ENCODE peak calls at places on chromosomes 16 and 17, in four cellular contexts. One of them, this sample, is unnamed. For H3K4me1, the result is how much of the 10 kb centered on the place peaks cover.

GRCh38 chr16:3170440-3171180 is 17.4 kb upstream of the OR1F1 start:
- DNase-seq in K562: no peak
- DNase-seq in HCT116: no peak
- DNase-seq in HepG2: no peak
- DNase-seq in this sample: no peak

GRCh38 chr17:67246398-67246647 is 1.3 kb upstream of the HELZ start:
- DNase-seq in K562: no peak
- DNase-seq in HCT116: no peak
- DNase-seq in HepG2: no peak
- DNase-seq in this sample: no peak

GRCh38 chr17:77555741-77556291 is 402.7 kb upstream of the TNRC6C start:
- DNase-seq in K562: no peak
- DNase-seq in HCT116: no peak
- DNase-seq in HepG2: no peak
- DNase-seq in this sample: no peak

GRCh38 chr16:89150090-89150835 is 21.3 kb upstream of the CDH15 start:
- DNase-seq in K562: no peak
- DNase-seq in HCT116: no peak
- DNase-seq in HepG2: no peak
- DNase-seq in this sample: no peak

GRCh38 chr16:29819506-29819905 is 756 bp upstream of the MVP start:
- DNase-seq in K562: no peak
- DNase-seq in HCT116: no peak
- DNase-seq in HepG2: no peak
- DNase-seq in this sample: no peak

GRCh38 chr17:56909742-56910508 is 3.9 kb downstream of the TRIM25 start:
- DNase-seq in K562: peak
- DNase-seq in HCT116: no peak
- DNase-seq in HepG2: peak
- DNase-seq in this sample: no peak

GRCh38 chr17:40559016-40559853 is 6.0 kb downstream of the CCR7 start:
- DNase-seq in K562: no peak
- DNase-seq in HCT116: no peak
- DNase-seq in HepG2: no peak
- DNase-seq in this sample: no peak

GRCh38 chr17:15468142-15468541 is 721 bp upstream of the CDRT4 start:
- DNase-seq in K562: no peak
- DNase-seq in HCT116: no peak
- DNase-seq in HepG2: no peak
- DNase-seq in this sample: no peak

GRCh38 chr17:53668854-53669253 is 153.9 kb upstream of the KIF2B start:
- DNase-seq in K562: no peak
- DNase-seq in HCT116: no peak
- DNase-seq in HepG2: no peak
- DNase-seq in this sample: no peak

GRCh38 chr16:73878616-73879015 is 418.0 kb upstream of the PSMD7 start:
- DNase-seq in K562: peak
- DNase-seq in HCT116: peak
- DNase-seq in HepG2: peak
- DNase-seq in this sample: peak

GRCh38 chr17:50360716-50361115 is 12.3 kb downstream of the MRPL27 start:
- DNase-seq in K562: no peak
- DNase-seq in HCT116: no peak
- DNase-seq in HepG2: no peak
- DNase-seq in this sample: no peak

GRCh38 chr16:8713635-8714097 is 39.2 kb downstream of the ABAT start:
- DNase-seq in K562: no peak
- DNase-seq in HCT116: no peak
- DNase-seq in HepG2: no peak
- DNase-seq in this sample: no peak

GRCh38 chr17:78179372-78179771 is 7.5 kb downstream of the TK1 start:
- DNase-seq in K562: no peak
- DNase-seq in HCT116: no peak
- DNase-seq in HepG2: no peak
- DNase-seq in this sample: no peak

GRCh38 chr17:78745407-78746088 is 36.5 kb downstream of the CYTH1 start:
- DNase-seq in K562: peak
- DNase-seq in HCT116: no peak
- DNase-seq in HepG2: peak
- DNase-seq in this sample: no peak

GRCh38 chr16:22192261-22193133 is 13.6 kb upstream of the EEF2K start:
- DNase-seq in K562: peak
- DNase-seq in HCT116: no peak
- DNase-seq in HepG2: peak
- DNase-seq in this sample: no peak

GRCh38 chr17:82006468-82007227 is 16.0 kb downstream of the CENPX start:
- DNase-seq in K562: no peak
- DNase-seq in HCT116: no peak
- DNase-seq in HepG2: no peak
- DNase-seq in this sample: no peak

GRCh38 chr16:6625606-6626005 is 707.0 kb upstream of the RBFOX1 start:
- DNase-seq in K562: no peak
- DNase-seq in HCT116: no peak
- DNase-seq in HepG2: no peak
- DNase-seq in this sample: no peak

GRCh38 chr17:16428098-16428882 is 12.9 kb downstream of the TRPV2 start:
- DNase-seq in K562: peak
- DNase-seq in HCT116: no peak
- DNase-seq in HepG2: peak
- DNase-seq in this sample: no peak

GRCh38 chr17:57288753-57289121 is 32.4 kb downstream of the MSI2 start:
- DNase-seq in K562: no peak
- DNase-seq in HCT116: no peak
- DNase-seq in HepG2: no peak
- DNase-seq in this sample: no peak

GRCh38 chr17:58587713-58588117 is 73.3 kb upstream of the MTMR4 start:
- DNase-seq in K562: peak
- DNase-seq in HCT116: peak
- DNase-seq in HepG2: peak
- DNase-seq in this sample: peak

GRCh38 chr17:39473310-39473709 is 12.0 kb downstream of the CDK12 start:
- DNase-seq in K562: no peak
- DNase-seq in HCT116: no peak
- DNase-seq in HepG2: no peak
- DNase-seq in this sample: no peak

GRCh38 chr16:50282010-50282538 is 15.7 kb downstream of the ADCY7 start:
- DNase-seq in K562: peak
- DNase-seq in HCT116: no peak
- DNase-seq in HepG2: no peak
- DNase-seq in this sample: no peak

GRCh38 chr17:1164935-1165556 is 14.7 kb downstream of the ABR start:
- DNase-seq in K562: no peak
- DNase-seq in HCT116: no peak
- DNase-seq in HepG2: no peak
- DNase-seq in this sample: no peak

GRCh38 chr16:50740747-50741146 is 1.1 kb upstream of the CYLD start:
- DNase-seq in K562: no peak
- DNase-seq in HCT116: no peak
- DNase-seq in HepG2: no peak
- DNase-seq in this sample: no peak

GRCh38 chr17:75513667-75514052 is 1.7 kb downstream of the CASKIN2 start:
- DNase-seq in K562: no peak
- DNase-seq in HCT116: no peak
- DNase-seq in HepG2: no peak
- DNase-seq in this sample: no peak

GRCh38 chr17:50027639-50028206 is 28.2 kb upstream of the ITGA3 start:
- DNase-seq in K562: no peak
- DNase-seq in HCT116: peak
- DNase-seq in HepG2: no peak
- DNase-seq in this sample: no peak

DNA sequence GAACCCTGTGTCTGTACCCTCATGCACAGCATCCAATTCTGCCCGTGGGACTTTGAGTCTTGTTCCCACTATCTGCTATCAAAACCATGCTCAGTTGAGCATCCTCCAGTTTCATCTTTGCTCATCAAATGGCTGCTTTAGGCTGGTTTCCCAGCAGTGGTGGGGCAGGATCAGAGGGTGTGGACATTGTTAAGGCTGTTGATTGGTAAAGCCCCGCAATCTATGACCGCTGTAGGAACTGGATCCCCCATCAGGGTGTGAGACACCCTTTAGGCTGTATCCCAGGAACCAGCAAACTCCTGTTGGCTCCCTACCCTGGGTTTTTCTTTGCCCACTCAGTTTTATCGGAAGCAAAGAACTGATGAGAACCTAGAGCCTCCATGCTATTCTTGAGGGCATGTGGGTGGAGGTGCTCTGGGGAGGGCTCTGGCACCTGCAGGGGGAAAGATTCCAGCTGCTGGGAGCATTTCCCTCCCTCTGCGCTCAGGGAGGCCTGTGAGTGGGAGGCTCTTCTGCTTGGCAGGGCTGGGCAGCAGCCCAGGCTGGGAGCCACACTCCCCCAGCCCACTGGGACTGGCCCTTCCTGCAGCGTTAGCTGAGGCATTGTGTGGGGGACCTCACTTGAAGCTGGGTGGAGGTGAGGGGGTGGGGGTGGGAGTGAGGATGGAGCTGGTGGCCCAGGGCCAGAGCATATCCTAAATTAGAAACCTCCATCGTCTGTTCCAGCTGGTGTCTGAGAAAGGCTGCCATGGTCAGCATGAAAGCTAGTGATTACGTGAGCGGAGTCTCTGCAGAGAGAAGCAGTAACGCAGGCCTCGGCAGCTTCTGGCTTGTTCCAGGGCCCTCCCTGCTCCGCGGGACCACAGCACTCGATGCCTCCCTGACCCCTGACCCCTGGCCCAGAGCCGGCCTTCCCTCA is 160.6 kb downstream of the IRF8 start:
- DNase-seq in K562: no peak
- DNase-seq in HCT116: no peak
- DNase-seq in HepG2: no peak
- DNase-seq in this sample: no peak
- TF ChIP-seq TCF7L2 in K562: no peak
- TF ChIP-seq TCF7L2 in HCT116: no peak
- TF ChIP-seq TCF7L2 in HepG2: no peak
- TF ChIP-seq TCF7L2 in this sample: no peak

DNA sequence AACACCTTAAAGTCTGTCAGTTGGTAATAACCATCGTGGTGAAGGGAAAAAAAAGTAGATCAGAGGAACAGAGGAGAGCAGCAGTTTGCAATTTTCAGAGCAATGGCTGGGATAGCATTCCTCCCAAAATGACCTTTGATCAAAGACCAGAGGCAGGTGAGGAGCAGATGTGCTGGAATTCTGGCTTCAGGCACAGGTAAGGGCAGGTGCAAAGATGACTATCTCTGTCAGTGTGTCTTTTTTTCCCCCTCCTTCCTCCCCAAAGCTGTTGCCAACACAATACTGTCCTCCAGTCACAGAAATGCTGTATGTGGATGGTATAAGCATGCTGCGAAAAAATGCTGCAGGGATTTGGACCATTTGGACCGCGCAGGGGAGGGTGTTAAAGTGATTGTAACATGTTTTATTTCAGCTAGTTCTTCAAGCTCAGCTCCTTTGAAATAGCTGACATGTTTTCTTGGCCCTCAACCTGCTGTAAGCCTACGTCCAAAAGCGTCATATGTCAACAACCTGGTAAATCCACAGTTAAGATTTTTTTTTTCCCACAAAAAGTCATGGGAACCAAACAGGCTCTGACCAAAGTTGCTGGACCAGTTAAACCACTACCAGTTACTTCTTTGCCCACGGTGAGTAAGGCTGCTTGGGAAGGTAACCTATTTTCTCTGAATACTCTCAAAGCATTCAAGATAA is 166.5 kb downstream of the XYLT1 start:
- DNase-seq in K562: no peak
- DNase-seq in HCT116: peak
- DNase-seq in HepG2: no peak
- DNase-seq in this sample: no peak
- TF ChIP-seq POLR2AphosphoS5 in K562: no peak
- TF ChIP-seq POLR2AphosphoS5 in HCT116: no peak
- TF ChIP-seq POLR2AphosphoS5 in HepG2: no peak
- TF ChIP-seq POLR2AphosphoS5 in this sample: no peak

DNA sequence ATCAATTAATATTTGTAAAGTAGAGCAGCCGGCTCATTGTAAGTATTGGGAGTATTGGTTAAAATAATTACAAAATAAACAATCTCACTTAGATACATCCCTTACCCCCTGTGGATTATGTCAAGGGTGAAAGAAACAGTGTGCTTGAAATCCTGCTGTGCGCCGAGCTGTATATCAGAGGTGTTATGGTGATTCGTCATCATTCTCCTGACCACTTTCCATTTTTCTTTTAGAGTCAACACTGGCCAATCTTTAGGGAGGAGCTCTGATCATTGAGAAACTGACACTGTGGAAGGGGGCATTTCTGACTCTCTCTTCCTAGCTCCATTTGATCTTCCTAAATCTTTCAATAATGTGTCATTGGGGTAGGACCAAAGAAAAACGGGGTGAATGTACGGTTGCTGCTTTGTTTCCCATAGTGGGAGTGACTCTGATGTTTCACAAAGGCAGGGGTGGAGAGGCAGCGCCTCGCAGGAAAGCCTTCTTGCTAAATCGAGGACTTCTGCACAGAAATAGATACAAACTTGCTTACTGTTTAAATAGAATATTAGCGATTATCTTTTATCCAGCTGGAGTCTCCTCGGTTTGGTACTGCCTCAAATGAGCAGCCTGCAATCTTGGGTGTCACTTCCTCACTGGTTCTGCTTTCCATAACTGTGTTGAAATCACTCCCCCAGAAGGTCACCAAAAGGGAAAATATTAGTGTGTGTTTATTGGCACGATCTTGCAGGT is 123.5 kb downstream of the PRKCB start:
- DNase-seq in K562: peak
- DNase-seq in HCT116: no peak
- DNase-seq in HepG2: no peak
- DNase-seq in this sample: no peak
- H3K4me1 ChIP-seq in K562: under half
- H3K4me1 ChIP-seq in HCT116: under half
- H3K4me1 ChIP-seq in HepG2: under half
- H3K4me1 ChIP-seq in this sample: under half

GRCh38 chr16:81212830-81213465 is 25.5 kb upstream of the BCO1 start:
- DNase-seq in K562: no peak
- DNase-seq in HCT116: no peak
- DNase-seq in HepG2: no peak
- DNase-seq in this sample: no peak

GRCh38 chr16:81210807-81211206 is 27.7 kb upstream of the BCO1 start:
- DNase-seq in K562: no peak
- DNase-seq in HCT116: no peak
- DNase-seq in HepG2: no peak
- DNase-seq in this sample: no peak

GRCh38 chr16:81216114-81216513 is 22.4 kb upstream of the BCO1 start:
- DNase-seq in K562: no peak
- DNase-seq in HCT116: no peak
- DNase-seq in HepG2: no peak
- DNase-seq in this sample: no peak

GRCh38 chr16:81216706-81217105 is 21.8 kb upstream of the BCO1 start:
- DNase-seq in K562: no peak
- DNase-seq in HCT116: no peak
- DNase-seq in HepG2: no peak
- DNase-seq in this sample: no peak

DNA sequence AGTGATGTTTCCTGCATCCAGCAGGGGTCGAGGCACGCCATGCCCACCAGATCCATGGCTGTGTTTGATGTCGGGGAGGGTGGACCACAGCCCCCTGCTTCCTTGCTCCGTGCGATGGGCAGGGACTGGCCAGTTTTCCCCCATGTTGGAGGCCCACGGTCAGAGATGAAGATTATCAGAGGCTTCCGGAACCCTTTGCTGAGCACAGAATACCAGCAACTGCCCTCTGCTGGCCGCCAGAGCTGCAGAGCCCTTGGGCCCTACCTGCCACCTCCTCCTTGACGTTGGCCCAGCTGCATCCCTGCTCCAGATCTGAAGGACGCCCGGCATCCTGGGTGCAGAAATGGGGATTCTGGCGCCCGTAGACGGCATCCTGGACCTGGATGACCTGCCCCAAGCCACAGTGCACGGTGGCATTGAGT is 23.7 kb upstream of the BCO1 start:
- DNase-seq in K562: peak
- DNase-seq in HCT116: peak
- DNase-seq in HepG2: peak
- DNase-seq in this sample: no peak
- TF ChIP-seq TCF7L2 in K562: no peak
- TF ChIP-seq TCF7L2 in HCT116: no peak
- TF ChIP-seq TCF7L2 in HepG2: no peak
- TF ChIP-seq TCF7L2 in this sample: no peak